ENCODE peak calls at places on chromosomes 4 and X, in ten cellular contexts. One of them, this sample, is unnamed.

GRCh38 chrX:134246282-134246681 is 9.3 kb downstream of the CCDC160 start:
- DNase-seq in retinal pigment epithelial cell: no peak
- DNase-seq in right lobe of liver: no peak
- DNase-seq in HFFc6: no peak
- DNase-seq in GM23338: peak; percentile 47
- DNase-seq in A549: no peak
- DNase-seq in Peyer's patch: no peak
- DNase-seq in WTC11: no peak
- DNase-seq in fibroblast of lung: no peak
- DNase-seq in fibroblast of mammary gland: peak; percentile 11
- DNase-seq in this sample: no peak

GRCh38 chr4:76952631-76953587 is 3.4 kb downstream of the SEPTIN11 start:
- DNase-seq in retinal pigment epithelial cell: no peak
- DNase-seq in right lobe of liver: no peak
- DNase-seq in HFFc6: no peak
- DNase-seq in GM23338: no peak
- DNase-seq in A549: no peak
- DNase-seq in Peyer's patch: no peak
- DNase-seq in WTC11: no peak
- DNase-seq in fibroblast of lung: no peak
- DNase-seq in fibroblast of mammary gland: peak; percentile 65
- DNase-seq in this sample: no peak

GRCh38 chrX:13216139-13216538 is 103.7 kb downstream of the ATXN3L start:
- DNase-seq in retinal pigment epithelial cell: no peak
- DNase-seq in right lobe of liver: no peak
- DNase-seq in HFFc6: no peak
- DNase-seq in GM23338: no peak
- DNase-seq in A549: no peak
- DNase-seq in Peyer's patch: no peak
- DNase-seq in WTC11: no peak
- DNase-seq in fibroblast of lung: peak; percentile 64
- DNase-seq in fibroblast of mammary gland: peak; percentile 10
- DNase-seq in this sample: no peak

GRCh38 chrX:45134303-45134702 is 66.4 kb downstream of the DIPK2B start:
- DNase-seq in retinal pigment epithelial cell: no peak
- DNase-seq in right lobe of liver: no peak
- DNase-seq in HFFc6: no peak
- DNase-seq in GM23338: no peak
- DNase-seq in A549: no peak
- DNase-seq in Peyer's patch: no peak
- DNase-seq in WTC11: no peak
- DNase-seq in fibroblast of lung: peak; percentile 3
- DNase-seq in fibroblast of mammary gland: no peak
- DNase-seq in this sample: no peak

GRCh38 chrX:38717871-38718270 is 83.4 kb upstream of the MID1IP1 start:
- DNase-seq in retinal pigment epithelial cell: no peak
- DNase-seq in right lobe of liver: no peak
- DNase-seq in HFFc6: peak; percentile 2
- DNase-seq in GM23338: peak; percentile 56
- DNase-seq in A549: peak; percentile 9
- DNase-seq in Peyer's patch: no peak
- DNase-seq in WTC11: no peak
- DNase-seq in fibroblast of lung: peak; percentile 3
- DNase-seq in fibroblast of mammary gland: peak; percentile 34
- DNase-seq in this sample: no peak

GRCh38 chr4:183438458-183439113 is 5.8 kb upstream of the CDKN2AIP start:
- DNase-seq in retinal pigment epithelial cell: no peak
- DNase-seq in right lobe of liver: no peak
- DNase-seq in HFFc6: peak; percentile 65
- DNase-seq in GM23338: no peak
- DNase-seq in A549: peak; percentile 56
- DNase-seq in Peyer's patch: peak; percentile 64
- DNase-seq in WTC11: no peak
- DNase-seq in fibroblast of lung: peak; percentile 95
- DNase-seq in fibroblast of mammary gland: peak; percentile 83
- DNase-seq in this sample: no peak

GRCh38 chr4:38306482-38307071 is 346.4 kb downstream of the PTTG2 start:
- DNase-seq in retinal pigment epithelial cell: no peak
- DNase-seq in right lobe of liver: no peak
- DNase-seq in HFFc6: no peak
- DNase-seq in GM23338: no peak
- DNase-seq in A549: no peak
- DNase-seq in Peyer's patch: no peak
- DNase-seq in WTC11: no peak
- DNase-seq in fibroblast of lung: no peak
- DNase-seq in fibroblast of mammary gland: no peak
- DNase-seq in this sample: no peak

GRCh38 chr4:94695389-94695788 is 62.4 kb upstream of the BMPR1B start:
- DNase-seq in retinal pigment epithelial cell: no peak
- DNase-seq in right lobe of liver: no peak
- DNase-seq in HFFc6: peak; percentile 30
- DNase-seq in GM23338: no peak
- DNase-seq in A549: no peak
- DNase-seq in Peyer's patch: no peak
- DNase-seq in WTC11: no peak
- DNase-seq in fibroblast of lung: no peak
- DNase-seq in fibroblast of mammary gland: peak; percentile 28
- DNase-seq in this sample: no peak

GRCh38 chrX:68995780-68996551 is 167.1 kb downstream of the EFNB1 start:
- DNase-seq in retinal pigment epithelial cell: no peak
- DNase-seq in right lobe of liver: no peak
- DNase-seq in HFFc6: peak; percentile 2
- DNase-seq in GM23338: no peak
- DNase-seq in A549: no peak
- DNase-seq in Peyer's patch: peak; percentile 79
- DNase-seq in WTC11: no peak
- DNase-seq in fibroblast of lung: peak; percentile 90
- DNase-seq in fibroblast of mammary gland: peak; percentile 70
- DNase-seq in this sample: no peak

GRCh38 chr4:124282301-124282898 is 430.1 kb downstream of the ANKRD50 start:
- DNase-seq in retinal pigment epithelial cell: no peak
- DNase-seq in right lobe of liver: no peak
- DNase-seq in HFFc6: no peak
- DNase-seq in GM23338: no peak
- DNase-seq in A549: no peak
- DNase-seq in Peyer's patch: no peak
- DNase-seq in WTC11: no peak
- DNase-seq in fibroblast of lung: no peak
- DNase-seq in fibroblast of mammary gland: no peak
- DNase-seq in this sample: no peak

GRCh38 chr4:124277691-124278090 is 434.8 kb downstream of the ANKRD50 start:
- DNase-seq in retinal pigment epithelial cell: no peak
- DNase-seq in right lobe of liver: no peak
- DNase-seq in HFFc6: no peak
- DNase-seq in GM23338: no peak
- DNase-seq in A549: no peak
- DNase-seq in Peyer's patch: no peak
- DNase-seq in WTC11: no peak
- DNase-seq in fibroblast of lung: peak; percentile 13
- DNase-seq in fibroblast of mammary gland: no peak
- DNase-seq in this sample: no peak

GRCh38 chr4:124279741-124280140 is 432.8 kb downstream of the ANKRD50 start:
- DNase-seq in retinal pigment epithelial cell: no peak
- DNase-seq in right lobe of liver: no peak
- DNase-seq in HFFc6: no peak
- DNase-seq in GM23338: no peak
- DNase-seq in A549: no peak
- DNase-seq in Peyer's patch: no peak
- DNase-seq in WTC11: no peak
- DNase-seq in fibroblast of lung: no peak
- DNase-seq in fibroblast of mammary gland: no peak
- DNase-seq in this sample: no peak

GRCh38 chr4:124276461-124276860 is 436.1 kb downstream of the ANKRD50 start:
- DNase-seq in retinal pigment epithelial cell: no peak
- DNase-seq in right lobe of liver: no peak
- DNase-seq in HFFc6: peak; percentile 43
- DNase-seq in GM23338: no peak
- DNase-seq in A549: no peak
- DNase-seq in Peyer's patch: no peak
- DNase-seq in WTC11: no peak
- DNase-seq in fibroblast of lung: peak; percentile 42
- DNase-seq in fibroblast of mammary gland: no peak
- DNase-seq in this sample: no peak

GRCh38 chr4:124278477-124278876 is 434.1 kb downstream of the ANKRD50 start:
- DNase-seq in retinal pigment epithelial cell: no peak
- DNase-seq in right lobe of liver: no peak
- DNase-seq in HFFc6: peak; percentile 45
- DNase-seq in GM23338: no peak
- DNase-seq in A549: no peak
- DNase-seq in Peyer's patch: no peak
- DNase-seq in WTC11: no peak
- DNase-seq in fibroblast of lung: peak; percentile 91
- DNase-seq in fibroblast of mammary gland: no peak
- DNase-seq in this sample: no peak
- TF ChIP-seq CTCF in retinal pigment epithelial cell: no peak
- TF ChIP-seq CTCF in right lobe of liver: no peak
- TF ChIP-seq CTCF in HFFc6: no peak
- TF ChIP-seq CTCF in GM23338: no peak
- TF ChIP-seq CTCF in A549: no peak
- TF ChIP-seq CTCF in Peyer's patch: no peak
- TF ChIP-seq CTCF in WTC11: no peak
- TF ChIP-seq CTCF in fibroblast of lung: no peak
- TF ChIP-seq CTCF in fibroblast of mammary gland: no peak
- TF ChIP-seq CTCF in this sample: no peak

GRCh38 chr4:1346781-1347409 is at the start of gene UVSSA:
- DNase-seq in retinal pigment epithelial cell: peak; percentile 98
- DNase-seq in right lobe of liver: peak; percentile 100
- DNase-seq in HFFc6: peak; percentile 100
- DNase-seq in GM23338: peak; percentile 99
- DNase-seq in A549: peak; percentile 98
- DNase-seq in Peyer's patch: peak; percentile 100
- DNase-seq in WTC11: peak; percentile 100
- DNase-seq in fibroblast of lung: peak; percentile 99
- DNase-seq in fibroblast of mammary gland: peak; percentile 99
- DNase-seq in this sample: peak; percentile 100

GRCh38 chr4:1348746-1349145 is 1.7 kb downstream of the UVSSA start:
- DNase-seq in retinal pigment epithelial cell: no peak
- DNase-seq in right lobe of liver: peak; percentile 53
- DNase-seq in HFFc6: no peak
- DNase-seq in GM23338: no peak
- DNase-seq in A549: no peak
- DNase-seq in Peyer's patch: no peak
- DNase-seq in WTC11: no peak
- DNase-seq in fibroblast of lung: no peak
- DNase-seq in fibroblast of mammary gland: no peak
- DNase-seq in this sample: no peak

GRCh38 chr4:1345905-1346780 is 865 bp upstream of the UVSSA start:
- DNase-seq in retinal pigment epithelial cell: no peak
- DNase-seq in right lobe of liver: peak; percentile 72
- DNase-seq in HFFc6: peak; percentile 23
- DNase-seq in GM23338: peak; percentile 76
- DNase-seq in A549: peak; percentile 24
- DNase-seq in Peyer's patch: peak; percentile 72
- DNase-seq in WTC11: peak; percentile 63
- DNase-seq in fibroblast of lung: peak; percentile 54
- DNase-seq in fibroblast of mammary gland: peak; percentile 17
- DNase-seq in this sample: peak; percentile 82

GRCh38 chr4:1348014-1348513 is 1.1 kb downstream of the UVSSA start:
- DNase-seq in retinal pigment epithelial cell: no peak
- DNase-seq in right lobe of liver: peak; percentile 50
- DNase-seq in HFFc6: no peak
- DNase-seq in GM23338: no peak
- DNase-seq in A549: no peak
- DNase-seq in Peyer's patch: no peak
- DNase-seq in WTC11: no peak
- DNase-seq in fibroblast of lung: no peak
- DNase-seq in fibroblast of mammary gland: no peak
- DNase-seq in this sample: no peak

DNA sequence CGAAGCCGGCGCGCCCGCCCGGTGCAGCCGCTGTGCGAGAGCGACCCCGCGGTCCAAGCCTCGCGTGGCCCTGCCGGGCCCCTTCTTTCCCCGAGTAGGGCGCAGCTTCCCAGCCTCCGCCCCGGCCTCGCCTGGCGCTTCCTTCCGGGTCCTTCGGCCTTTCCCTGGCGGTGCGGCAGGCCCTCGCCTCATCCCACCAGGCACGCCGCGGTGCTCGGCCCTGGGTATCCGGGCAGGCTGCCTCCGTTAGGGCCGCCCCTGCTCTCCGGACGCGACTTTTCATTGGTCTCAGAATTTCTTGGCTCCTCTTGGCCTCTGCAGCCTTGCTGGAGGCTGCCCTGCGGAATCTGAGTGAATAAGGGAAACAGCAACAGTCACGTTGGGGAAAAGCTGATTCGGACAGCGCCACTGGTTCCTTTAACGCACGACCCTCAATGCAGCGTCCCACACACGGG is 429 bp downstream of the UVSSA start:
- DNase-seq in retinal pigment epithelial cell: peak; percentile 62
- DNase-seq in right lobe of liver: peak; percentile 79
- DNase-seq in HFFc6: peak; percentile 85
- DNase-seq in GM23338: peak; percentile 77
- DNase-seq in A549: peak; percentile 33
- DNase-seq in Peyer's patch: peak; percentile 76
- DNase-seq in WTC11: peak; percentile 64
- DNase-seq in fibroblast of lung: peak; percentile 86
- DNase-seq in fibroblast of mammary gland: peak; percentile 89
- DNase-seq in this sample: peak; percentile 92
- TF ChIP-seq CTCF in retinal pigment epithelial cell: no peak
- TF ChIP-seq CTCF in right lobe of liver: no peak
- TF ChIP-seq CTCF in HFFc6: peak; percentile 14
- TF ChIP-seq CTCF in GM23338: no peak
- TF ChIP-seq CTCF in A549: no peak
- TF ChIP-seq CTCF in Peyer's patch: no peak
- TF ChIP-seq CTCF in WTC11: no peak
- TF ChIP-seq CTCF in fibroblast of lung: no peak
- TF ChIP-seq CTCF in fibroblast of mammary gland: no peak
- TF ChIP-seq CTCF in this sample: no peak

GRCh38 chr4:7462509-7462971 is 27.8 kb upstream of the PSAPL1 start:
- DNase-seq in retinal pigment epithelial cell: no peak
- DNase-seq in right lobe of liver: no peak
- DNase-seq in HFFc6: peak; percentile 5
- DNase-seq in GM23338: peak; percentile 51
- DNase-seq in A549: peak; percentile 17
- DNase-seq in Peyer's patch: no peak
- DNase-seq in WTC11: no peak
- DNase-seq in fibroblast of lung: peak; percentile 37
- DNase-seq in fibroblast of mammary gland: peak; percentile 3
- DNase-seq in this sample: no peak
- TF ChIP-seq CTCF in retinal pigment epithelial cell: no peak
- TF ChIP-seq CTCF in right lobe of liver: peak; percentile 60
- TF ChIP-seq CTCF in HFFc6: peak; percentile 61
- TF ChIP-seq CTCF in GM23338: peak; percentile 69
- TF ChIP-seq CTCF in A549: peak; percentile 20
- TF ChIP-seq CTCF in Peyer's patch: no peak
- TF ChIP-seq CTCF in WTC11: no peak
- TF ChIP-seq CTCF in fibroblast of lung: no peak
- TF ChIP-seq CTCF in fibroblast of mammary gland: no peak
- TF ChIP-seq CTCF in this sample: no peak

DNA sequence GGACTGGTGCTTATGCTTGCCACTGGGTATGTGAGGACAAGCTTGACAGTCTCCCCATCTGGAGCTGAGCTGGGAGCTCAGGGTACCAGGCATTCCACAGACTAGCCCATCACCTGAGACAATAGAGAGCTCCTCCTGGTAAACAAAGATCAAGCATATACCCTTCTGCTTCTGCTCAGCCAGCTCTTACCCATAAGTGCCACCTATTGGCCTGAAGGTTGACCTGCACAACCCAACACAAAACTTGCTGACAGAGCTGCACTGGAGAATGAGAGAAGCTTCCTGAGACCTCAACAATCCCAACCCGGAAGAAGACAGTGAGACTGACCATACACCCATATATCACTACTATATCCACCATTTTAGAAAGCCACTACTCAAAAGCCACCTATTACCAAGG is 1049.2 kb upstream of the INTU start:
- DNase-seq in retinal pigment epithelial cell: no peak
- DNase-seq in right lobe of liver: no peak
- DNase-seq in HFFc6: peak; percentile 3
- DNase-seq in GM23338: peak; percentile 64
- DNase-seq in A549: no peak
- DNase-seq in Peyer's patch: no peak
- DNase-seq in WTC11: peak; percentile 45
- DNase-seq in fibroblast of lung: peak; percentile 6
- DNase-seq in fibroblast of mammary gland: peak; percentile 30
- DNase-seq in this sample: no peak
- TF ChIP-seq CTCF in retinal pigment epithelial cell: peak; percentile 34
- TF ChIP-seq CTCF in right lobe of liver: peak; percentile 5
- TF ChIP-seq CTCF in HFFc6: peak; percentile 54
- TF ChIP-seq CTCF in GM23338: peak; percentile 81
- TF ChIP-seq CTCF in A549: no peak
- TF ChIP-seq CTCF in Peyer's patch: no peak
- TF ChIP-seq CTCF in WTC11: no peak
- TF ChIP-seq CTCF in fibroblast of lung: peak; percentile 17
- TF ChIP-seq CTCF in fibroblast of mammary gland: peak; percentile 49
- TF ChIP-seq CTCF in this sample: no peak